ENCODE peak calls at places on chromosomes 16 and 17, in four cellular contexts. U is Peyer's patch, R is PC-3, S is colonic mucosa. J is an unnamed sample.

GRCh38 chr17:70848785-70849184 is 679.5 kb downstream of the KCNJ2 start:
- DNase-seq in U (no peak), R (peak), S (no peak), J (no peak)

GRCh38 chr16:51034481-51035109 is 116.5 kb downstream of the SALL1 start:
- DNase-seq in R (no peak), S (no peak), U (no peak), J (no peak)

GRCh38 chr17:8894673-8895578 is 27.5 kb upstream of the PIK3R6 start:
- DNase-seq in U (peak), S (peak), R (peak), J (peak)

GRCh38 chr17:30565073-30565935 is 88.1 kb downstream of the GOSR1 start:
- DNase-seq in S (no peak), U (no peak), R (no peak), J (no peak)

GRCh38 chr16:24966031-24966430 is 49.1 kb downstream of the ARHGAP17 start:
- DNase-seq in R (no peak), U (no peak), S (no peak), J (no peak)

GRCh38 chr17:6420173-6420641 is 14.7 kb downstream of the AIPL1 start:
- DNase-seq in R (peak), S (no peak), U (no peak), J (peak)

GRCh38 chr16:75927824-75928223 is 201.5 kb upstream of the CPHXL start:
- DNase-seq in R (no peak), S (no peak), U (no peak), J (no peak)

GRCh38 chr16:56241596-56241995 is 50.3 kb downstream of the GNAO1 start:
- DNase-seq in R (peak), S (no peak), U (no peak), J (no peak)

GRCh38 chr17:66468241-66469087 is 166.1 kb downstream of the PRKCA start:
- DNase-seq in U (no peak), R (peak), S (no peak), J (no peak)

GRCh38 chr16:57505169-57505568 is 18.9 kb upstream of the DOK4 start:
- DNase-seq in S (no peak), R (no peak), U (no peak), J (no peak)

GRCh38 chr16:22117666-22118065 is 25.3 kb downstream of the VWA3A start:
- DNase-seq in R (peak), S (no peak), U (no peak), J (no peak)

GRCh38 chr16:24077989-24078388 is 178.1 kb upstream of the CACNG3 start:
- DNase-seq in S (no peak), R (no peak), U (no peak), J (no peak)

GRCh38 chr16:85141491-85142128 is 29.3 kb upstream of the CIBAR2 start:
- DNase-seq in R (no peak), U (no peak), S (no peak), J (no peak)

GRCh38 chr17:27475981-27476895 is 20.0 kb downstream of the KSR1 start:
- DNase-seq in R (no peak), S (no peak), U (no peak), J (no peak)

GRCh38 chr16:46918905-46919792 is 35.0 kb downstream of the GPT2 start:
- DNase-seq in U (peak), R (no peak), S (no peak), J (no peak)

GRCh38 chr16:6146874-6147425 is 1049.4 kb upstream of the EEF2KMT start:
- DNase-seq in S (no peak), U (no peak), R (no peak), J (no peak)

GRCh38 chr17:50688168-50688719 is 19.5 kb downstream of the ANKRD40 start:
- DNase-seq in U (no peak), R (no peak), S (no peak), J (no peak)

GRCh38 chr17:42307362-42307927 is 19.1 kb downstream of the STAT5A start:
- DNase-seq in U (no peak), R (no peak), S (no peak), J (no peak)

GRCh38 chr17:51537996-51538550 is 277.7 kb downstream of the UTP18 start:
- DNase-seq in S (no peak), U (no peak), R (no peak), J (no peak)

GRCh38 chr16:280552-280951 is at the start of gene ARHGDIG:
- DNase-seq in S (no peak), R (no peak), U (no peak), J (no peak)

GRCh38 chr17:56697190-56697589 is 103.7 kb downstream of the NOG start:
- DNase-seq in S (no peak), U (no peak), R (no peak), J (no peak)

GRCh38 chr16:57755726-57756423 is 20.3 kb downstream of the KATNB1 start:
- DNase-seq in U (no peak), S (no peak), R (no peak), J (no peak)

GRCh38 chr16:337437-337836 is 15.1 kb downstream of the AXIN1 start:
- DNase-seq in S (no peak), U (no peak), R (no peak), J (no peak)

GRCh38 chr16:23702951-23703350 is 10.1 kb downstream of the ERN2 start:
- DNase-seq in R (no peak), S (no peak), U (no peak), J (no peak)

GRCh38 chr16:85924675-85925074 is 25.7 kb downstream of the IRF8 start:
- DNase-seq in U (no peak), S (no peak), R (peak), J (no peak)

GRCh38 chr16:69397821-69398521 is 12.2 kb upstream of the TERF2 start:
- DNase-seq in S (peak), U (no peak), R (peak), J (peak)

DNA sequence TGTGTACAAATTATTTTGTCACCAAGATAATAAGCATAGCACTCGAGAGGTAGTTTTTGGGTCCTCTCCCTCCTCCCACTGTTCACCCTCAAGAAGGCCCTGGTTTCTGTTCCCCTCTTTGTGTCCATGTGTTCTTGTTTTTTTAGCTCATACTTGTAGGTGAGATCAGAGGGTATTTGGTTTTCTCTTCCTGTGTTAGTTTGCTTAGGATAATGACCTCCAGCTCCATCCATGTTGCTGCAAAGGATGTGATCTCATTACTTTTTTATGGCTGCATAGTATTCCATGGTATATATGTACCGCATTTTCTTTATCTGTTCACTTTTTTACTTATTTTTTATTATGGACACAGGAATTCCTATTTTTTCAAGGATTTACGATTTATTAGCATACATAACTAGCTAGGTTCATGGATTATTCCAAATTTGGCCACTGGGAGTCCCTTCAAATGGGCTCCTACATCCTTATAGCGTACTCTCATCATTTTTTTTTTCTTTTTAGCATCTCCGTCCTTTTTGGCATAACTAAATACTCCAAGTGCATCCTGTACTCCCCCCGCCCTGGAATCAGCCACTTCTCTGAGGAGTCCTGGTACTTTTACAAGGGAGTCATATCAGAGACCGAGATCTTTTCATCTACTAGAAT is 7.3 kb downstream of the TADA2A start:
- DNase-seq in U (no peak), S (no peak), R (peak), J (peak)
- TF ChIP-seq CTCF in U (no peak), S (no peak), R (peak), J (peak)

DNA sequence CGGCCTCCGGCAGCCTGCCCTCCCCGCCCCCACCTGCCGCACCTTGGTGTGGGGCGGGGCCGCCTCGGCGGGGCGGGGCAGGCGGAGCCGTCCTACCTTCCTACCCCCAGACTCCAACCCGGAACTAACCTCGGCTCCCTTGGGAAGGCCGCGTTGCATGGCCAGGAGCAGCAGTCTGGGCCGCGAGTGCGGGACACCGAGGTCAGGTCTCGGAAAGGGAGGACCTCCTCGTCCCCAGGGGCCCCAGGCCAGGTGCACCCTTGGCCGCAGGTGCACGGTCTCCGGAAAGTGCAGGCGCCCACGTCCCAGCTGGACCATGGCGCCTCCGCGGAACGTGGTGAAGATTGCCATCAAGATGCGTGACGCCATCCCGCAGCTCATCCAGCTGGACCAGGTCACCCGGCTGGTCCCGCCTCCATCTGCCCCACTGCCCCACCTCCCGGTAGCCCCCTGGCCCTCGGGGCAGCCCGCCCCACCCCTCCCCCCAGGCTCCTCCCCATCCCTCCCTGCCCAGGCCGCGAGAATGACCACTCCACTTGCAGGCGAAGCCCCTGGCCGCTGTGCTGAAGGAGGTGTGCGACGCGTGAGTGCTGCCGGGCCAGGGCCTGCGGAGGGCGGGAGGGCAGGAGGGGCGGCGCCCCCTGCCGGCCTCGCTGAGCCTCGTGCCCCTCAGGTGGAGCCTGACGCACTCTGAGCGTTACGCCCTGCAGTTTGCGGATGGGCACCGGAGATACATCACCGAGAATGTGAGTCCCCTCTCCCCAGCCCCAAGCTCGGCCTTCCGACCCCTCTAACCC is at the start of gene ELMO3:
- DNase-seq in U (peak), S (peak), R (no peak), J (no peak)
- TF ChIP-seq CTCF in U (peak), S (peak), R (no peak), J (no peak)

GRCh38 chr16:67669499-67670101 is 3.0 kb downstream of the C16orf86 start:
- DNase-seq in R (no peak), U (no peak), S (no peak), J (no peak)

GRCh38 chr16:67667434-67667816 is 811 bp downstream of the C16orf86 start:
- DNase-seq in U (no peak), R (no peak), S (no peak), J (no peak)

GRCh38 chr16:67667817-67668494 is 1.3 kb downstream of the C16orf86 start:
- DNase-seq in S (peak), U (peak), R (peak), J (peak)

GRCh38 chr16:67666538-67667433 is at the start of the genes C16orf86 and ENKD1:
- DNase-seq in U (peak), R (peak), S (peak), J (peak)

DNA sequence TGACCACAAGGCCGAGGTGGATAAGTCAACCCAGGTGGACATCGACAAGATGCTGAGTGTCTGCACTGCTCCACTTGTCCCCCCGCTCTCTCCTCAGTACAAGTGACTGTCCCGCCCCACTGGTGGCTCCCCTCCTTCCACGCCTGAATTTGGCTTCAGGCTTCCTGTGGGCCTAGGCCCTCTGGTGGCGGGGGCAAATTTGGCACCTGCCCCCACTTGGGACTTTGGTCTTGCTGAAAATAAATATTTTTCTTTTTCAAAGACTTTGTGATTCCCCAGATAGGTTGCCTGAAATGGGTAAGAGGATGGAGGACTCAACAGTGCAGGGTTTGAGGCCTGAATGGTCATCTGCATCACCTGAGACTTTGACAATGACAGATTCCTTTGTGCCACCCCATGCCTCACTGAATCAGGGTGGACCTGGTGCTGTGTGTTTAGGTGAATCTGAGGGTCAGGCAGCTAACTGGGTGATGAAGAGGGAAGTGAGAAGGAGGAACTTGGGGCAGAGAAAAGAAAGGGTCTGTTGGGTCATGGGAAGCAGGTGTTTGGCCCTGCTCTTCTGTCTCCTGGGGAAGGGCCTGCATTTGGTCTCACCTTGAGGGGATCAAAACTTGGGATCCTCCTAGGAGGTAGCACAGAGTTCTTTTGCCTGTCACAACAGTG is 2.0 kb downstream of the C16orf86 start:
- DNase-seq in U (no peak), S (no peak), R (no peak), J (no peak)
- TF ChIP-seq CTCF in U (no peak), S (no peak), R (peak), J (no peak)

DNA sequence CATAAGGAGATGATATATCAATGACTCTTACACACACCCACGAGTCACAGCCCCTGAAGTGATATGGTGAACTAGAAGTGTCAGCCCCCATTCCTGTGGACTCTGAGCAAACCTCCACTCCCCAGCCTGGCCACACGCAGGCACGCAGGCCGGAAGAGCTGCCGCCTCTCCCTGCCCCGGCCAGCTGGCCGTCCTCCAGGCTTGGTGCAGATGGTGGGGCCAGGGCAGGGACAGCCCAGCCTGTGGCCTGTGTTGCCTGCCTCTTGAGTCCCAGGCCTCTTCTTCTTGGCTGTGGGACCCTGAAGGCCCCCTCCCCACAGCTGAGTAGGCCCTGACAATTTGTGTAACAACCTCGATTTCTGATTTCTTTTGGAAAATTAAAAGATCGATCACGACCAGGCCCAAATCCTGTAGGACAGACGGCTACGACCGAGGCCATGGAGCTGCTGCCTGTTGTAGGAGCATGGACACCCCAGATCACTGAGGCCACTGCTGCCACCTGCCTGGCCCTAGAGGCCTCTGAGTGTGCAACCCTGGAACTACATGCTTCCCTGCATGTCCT is 10.0 kb upstream of the MPRIP start:
- DNase-seq in R (peak), S (peak), U (no peak), J (peak)
- TF ChIP-seq CTCF in R (no peak), S (no peak), U (no peak), J (no peak)